ENCODE peak calls at places on chromosome 7, in five cellular contexts. R is iris pigment epithelial cell; E is H9; D is endothelial cell; Y is CD4-positive, alpha-beta memory T cell. J is an unnamed sample.

GRCh38 chr7:112290065-112290464 is 83.6 kb downstream of the ZNF277 start:
- DNase-seq in R (peak; percentile 65), E (no peak), D (no peak), Y (no peak), J (no peak)

GRCh38 chr7:144830024-144830785 is 5.6 kb downstream of the TPK1 start:
- DNase-seq in R (no peak), E (no peak), D (no peak), Y (no peak), J (no peak)

GRCh38 chr7:157875230-157876179 is 538.7 kb downstream of the DNAJB6 start:
- DNase-seq in R (no peak), E (peak; percentile 80), D (no peak), Y (peak; percentile 60), J (peak; percentile 56)

GRCh38 chr7:31896929-31897328 is 173.3 kb downstream of the PDE1C start:
- DNase-seq in R (peak; percentile 85), E (no peak), D (no peak), Y (no peak), J (no peak)

GRCh38 chr7:9091282-9091681 is 657.9 kb downstream of the NXPH1 start:
- DNase-seq in R (no peak), E (no peak), D (no peak), Y (no peak), J (no peak)

GRCh38 chr7:29684787-29685650 is 121.3 kb upstream of the WIPF3 start:
- DNase-seq in R (peak; percentile 67), E (peak; percentile 72), D (peak; percentile 79), Y (peak; percentile 45), J (peak; percentile 49)

GRCh38 chr7:107959527-107959898 is 43.4 kb downstream of the LAMB1 start:
- DNase-seq in R (no peak), E (no peak), D (no peak), Y (no peak), J (no peak)

GRCh38 chr7:80324032-80324431 is 187.8 kb downstream of the GNAT3 start:
- DNase-seq in R (peak; percentile 89), E (no peak), D (no peak), Y (no peak), J (no peak)

GRCh38 chr7:29588900-29589696 is 25.5 kb downstream of the PRR15 start:
- DNase-seq in R (peak; percentile 57), E (peak; percentile 66), D (peak; percentile 48), Y (peak; percentile 4), J (peak; percentile 22)

GRCh38 chr7:139542308-139543151 is 19.0 kb downstream of the CLEC2L start:
- DNase-seq in R (no peak), E (no peak), D (no peak), Y (no peak), J (no peak)

GRCh38 chr7:137343483-137343841 is at the start of gene PTN:
- DNase-seq in R (peak; percentile 24), E (peak; percentile 76), D (peak; percentile 35), Y (no peak), J (no peak)

GRCh38 chr7:134662166-134662870 is 15.7 kb downstream of the BPGM start:
- DNase-seq in R (peak; percentile 53), E (no peak), D (no peak), Y (no peak), J (no peak)

GRCh38 chr7:69608878-69609277 is 10.6 kb downstream of the AUTS2 start:
- DNase-seq in R (no peak), E (peak; percentile 63), D (no peak), Y (no peak), J (no peak)

GRCh38 chr7:11527707-11528106 is 304.3 kb downstream of the THSD7A start:
- DNase-seq in R (no peak), E (no peak), D (no peak), Y (no peak), J (no peak)

GRCh38 chr7:7567898-7568531 is 1.3 kb downstream of the MIOS start:
- DNase-seq in R (no peak), E (no peak), D (no peak), Y (no peak), J (no peak)

GRCh38 chr7:22572937-22573336 is 72.9 kb upstream of the STEAP1B start:
- DNase-seq in R (peak; percentile 91), E (no peak), D (no peak), Y (no peak), J (no peak)

GRCh38 chr7:1425292-1426136 is 33.8 kb downstream of the MICALL2 start:
- DNase-seq in R (peak; percentile 19), E (peak; percentile 65), D (no peak), Y (no peak), J (no peak)

GRCh38 chr7:149790146-149790548 is 16.8 kb upstream of the ZNF467 start:
- DNase-seq in R (peak; percentile 14), E (peak; percentile 69), D (peak; percentile 89), Y (peak; percentile 22), J (peak; percentile 68)

GRCh38 chr7:5701085-5701914 is 80.2 kb downstream of the RNF216 start:
- DNase-seq in R (peak; percentile 71), E (no peak), D (no peak), Y (peak; percentile 38), J (peak; percentile 75)

GRCh38 chr7:45698527-45699309 is 124.5 kb downstream of the ADCY1 start:
- DNase-seq in R (no peak), E (no peak), D (peak; percentile 0), Y (no peak), J (no peak)

GRCh38 chr7:131400833-131401593 is 73.3 kb downstream of the MKLN1 start:
- DNase-seq in R (peak; percentile 69), E (no peak), D (no peak), Y (no peak), J (no peak)

GRCh38 chr7:47327698-47328391 is 254.1 kb downstream of the TNS3 start:
- DNase-seq in R (peak; percentile 82), E (peak; percentile 91), D (peak; percentile 61), Y (no peak), J (no peak)

GRCh38 chr7:93092757-93093370 is 24.9 kb downstream of the SAMD9 start:
- DNase-seq in R (peak; percentile 76), E (no peak), D (peak; percentile 12), Y (no peak), J (no peak)

GRCh38 chr7:91288208-91288824 is 24.1 kb downstream of the FZD1 start:
- DNase-seq in R (peak; percentile 39), E (peak; percentile 65), D (peak; percentile 70), Y (no peak), J (peak; percentile 19)

GRCh38 chr7:6615853-6616555 is 594 bp downstream of the ZNF853 start:
- DNase-seq in R (no peak), E (peak; percentile 77), D (peak; percentile 30), Y (no peak), J (no peak)